ENCODE peak calls at places on chromosome 5, in eight cellular contexts. W, H, F, A, E, X, U and O are unnamed samples.

GRCh38 chr5:96823060-96823459 is 15.3 kb upstream of the ERAP1 start:
- DNase-seq in W (no peak), E (no peak), A (no peak), U (no peak), H (no peak), F (no peak), X (no peak), O (no peak)

GRCh38 chr5:76371955-76372319 is 31.1 kb upstream of the IQGAP2 start:
- DNase-seq in F (no peak), A (no peak), H (peak), W (no peak), X (peak), E (no peak), U (no peak), O (peak)

GRCh38 chr5:103298557-103298956 is 40.0 kb downstream of the MACIR start:
- DNase-seq in U (no peak), W (no peak), H (no peak), X (no peak), F (no peak), E (no peak), A (no peak), O (no peak)

GRCh38 chr5:129001831-129002626 is 36.7 kb downstream of the SLC27A6 start:
- DNase-seq in H (no peak), E (no peak), F (no peak), U (no peak), X (no peak), A (no peak), W (no peak), O (no peak)

GRCh38 chr5:3428355-3428754 is 167.3 kb upstream of the IRX1 start:
- DNase-seq in A (no peak), F (no peak), W (no peak), E (no peak), H (no peak), U (no peak), X (no peak), O (peak)

GRCh38 chr5:107466233-107466769 is 204.4 kb downstream of the EFNA5 start:
- DNase-seq in A (no peak), X (peak), U (no peak), W (peak), E (peak), H (peak), F (no peak), O (peak)

GRCh38 chr5:177440211-177440989 is 6.2 kb upstream of the PRR7 start:
- DNase-seq in F (no peak), H (no peak), W (no peak), X (no peak), E (no peak), U (no peak), A (no peak), O (no peak)

GRCh38 chr5:79183011-79183410 is 52.9 kb upstream of the JMY start:
- DNase-seq in H (no peak), E (no peak), A (no peak), X (no peak), W (no peak), U (no peak), F (no peak), O (no peak)

GRCh38 chr5:55692509-55692908 is 19.6 kb downstream of the SLC38A9 start:
- DNase-seq in A (no peak), H (no peak), W (no peak), X (no peak), E (no peak), U (no peak), F (no peak), O (peak)

GRCh38 chr5:151661096-151661495 is 25.6 kb downstream of the SPARC start:
- DNase-seq in F (no peak), H (no peak), X (no peak), E (no peak), A (no peak), U (no peak), W (no peak), O (no peak)

GRCh38 chr5:111399113-111399512 is 113.2 kb downstream of the STARD4 start:
- DNase-seq in E (no peak), A (no peak), W (no peak), X (no peak), F (no peak), H (no peak), U (no peak), O (no peak)

GRCh38 chr5:94968507-94969095 is 316.3 kb downstream of the MCTP1 start:
- DNase-seq in H (peak), U (no peak), X (peak), F (no peak), E (peak), W (peak), A (peak), O (peak)

GRCh38 chr5:34900660-34901059 is 14.6 kb downstream of the RAD1 start:
- DNase-seq in A (no peak), W (no peak), X (no peak), E (no peak), U (no peak), H (no peak), F (no peak), O (no peak)

GRCh38 chr5:66207800-66208561 is 63.9 kb downstream of the SREK1 start:
- DNase-seq in U (no peak), X (peak), A (no peak), F (no peak), E (no peak), H (peak), W (no peak), O (peak)

GRCh38 chr5:102971693-102972293 is 148.1 kb downstream of the GIN1 start:
- DNase-seq in A (peak), U (no peak), H (peak), X (peak), E (no peak), W (peak), F (no peak), O (peak)

GRCh38 chr5:110590187-110590586 is 136.3 kb downstream of the TMEM232 start:
- DNase-seq in A (no peak), W (peak), U (no peak), E (no peak), H (peak), F (no peak), X (peak), O (peak)

GRCh38 chr5:42872865-42873264 is 61.2 kb upstream of the SELENOP start:
- DNase-seq in E (no peak), A (no peak), W (no peak), X (no peak), U (no peak), H (no peak), F (no peak), O (no peak)

GRCh38 chr5:98268162-98268860 is 505.2 kb upstream of the RGMB start:
- DNase-seq in W (no peak), E (no peak), F (no peak), U (no peak), X (no peak), A (no peak), H (no peak), O (no peak)

GRCh38 chr5:109516385-109516784 is 106.6 kb upstream of the PJA2 start:
- DNase-seq in H (peak), W (peak), E (no peak), A (no peak), U (no peak), X (peak), F (no peak), O (no peak)

GRCh38 chr5:171806976-171807823 is 21.6 kb downstream of the SMIM23 start:
- DNase-seq in U (no peak), E (peak), W (peak), X (peak), H (peak), A (no peak), F (no peak), O (peak)

GRCh38 chr5:144068926-144069325 is 101.5 kb downstream of the YIPF5 start:
- DNase-seq in F (no peak), A (no peak), U (no peak), E (no peak), W (no peak), X (no peak), H (no peak), O (no peak)

GRCh38 chr5:151284392-151284967 is 19.1 kb downstream of the SLC36A3 start:
- DNase-seq in W (no peak), F (no peak), U (no peak), X (no peak), E (peak), H (no peak), A (no peak), O (no peak)

GRCh38 chr5:82522912-82523311 is 244.8 kb upstream of the RPS23 start:
- DNase-seq in A (no peak), U (no peak), X (no peak), F (no peak), H (no peak), E (no peak), W (no peak), O (no peak)

GRCh38 chr5:139745121-139745799 is 50.3 kb upstream of the PSD2 start:
- DNase-seq in X (peak), F (peak), E (peak), U (peak), H (peak), A (no peak), W (peak), O (peak)

GRCh38 chr5:50445281-50445949 is 4.3 kb upstream of the EMB start:
- DNase-seq in F (peak), U (no peak), X (no peak), H (no peak), A (peak), W (no peak), E (no peak), O (no peak)

GRCh38 chr5:112186401-112186990 is 232.6 kb downstream of the EPB41L4A start:
- DNase-seq in E (peak), F (no peak), A (peak), U (no peak), W (peak), X (peak), H (peak), O (peak)

GRCh38 chr5:368162-369084 is 46.9 kb downstream of the AHRR start:
- DNase-seq in H (peak), U (peak), F (peak), X (peak), E (no peak), W (peak), A (no peak), O (no peak)

GRCh38 chr5:134515801-134516200 is 9.7 kb upstream of the JADE2 start:
- DNase-seq in X (no peak), E (no peak), W (no peak), H (no peak), F (no peak), U (no peak), A (no peak), O (no peak)

GRCh38 chr5:148193202-148193601 is 9.6 kb upstream of the SPINK6 start:
- DNase-seq in A (no peak), E (no peak), X (no peak), F (no peak), H (no peak), U (no peak), W (no peak), O (no peak)

GRCh38 chr5:537621-538071 is 13.4 kb upstream of the SLC9A3 start:
- DNase-seq in U (peak), W (no peak), H (no peak), F (no peak), A (no peak), X (no peak), E (no peak), O (no peak)

GRCh38 chr5:6551287-6551954 is 81.4 kb downstream of the NSUN2 start:
- DNase-seq in E (no peak), A (no peak), H (peak), X (no peak), W (peak), F (no peak), U (peak), O (no peak)